ENCODE peak calls at places on chromosomes 5 and 9, in six cellular contexts. One of them, this sample, is unnamed.

GRCh38 chr9:14326264-14326826 is 12.4 kb upstream of the NFIB start:
- DNase-seq in heart right ventricle: no peak
- DNase-seq in stomach: no peak
- DNase-seq in small intestine: no peak
- DNase-seq in prostate gland: peak; percentile 75
- DNase-seq in HCT116: no peak
- DNase-seq in this sample: no peak

GRCh38 chr5:82332889-82333619 is 54.9 kb upstream of the RPS23 start:
- DNase-seq in heart right ventricle: no peak
- DNase-seq in stomach: no peak
- DNase-seq in small intestine: no peak
- DNase-seq in prostate gland: no peak
- DNase-seq in HCT116: no peak
- DNase-seq in this sample: no peak

GRCh38 chr9:131781069-131781468 is 41.2 kb upstream of the RAPGEF1 start:
- DNase-seq in heart right ventricle: no peak
- DNase-seq in stomach: no peak
- DNase-seq in small intestine: no peak
- DNase-seq in prostate gland: no peak
- DNase-seq in HCT116: no peak
- DNase-seq in this sample: no peak

GRCh38 chr5:53357439-53357838 is 123.0 kb upstream of the FST start:
- DNase-seq in heart right ventricle: no peak
- DNase-seq in stomach: no peak
- DNase-seq in small intestine: no peak
- DNase-seq in prostate gland: no peak
- DNase-seq in HCT116: no peak
- DNase-seq in this sample: no peak

GRCh38 chr5:83956386-83956785 is 235.7 kb upstream of the HAPLN1 start:
- DNase-seq in heart right ventricle: no peak
- DNase-seq in stomach: no peak
- DNase-seq in small intestine: no peak
- DNase-seq in prostate gland: no peak
- DNase-seq in HCT116: no peak
- DNase-seq in this sample: no peak

GRCh38 chr9:117184173-117184572 is 230.7 kb downstream of the ASTN2 start:
- DNase-seq in heart right ventricle: no peak
- DNase-seq in stomach: no peak
- DNase-seq in small intestine: no peak
- DNase-seq in prostate gland: no peak
- DNase-seq in HCT116: no peak
- DNase-seq in this sample: no peak

GRCh38 chr9:126108240-126108639 is 218.4 kb upstream of the MVB12B start:
- DNase-seq in heart right ventricle: no peak
- DNase-seq in stomach: no peak
- DNase-seq in small intestine: no peak
- DNase-seq in prostate gland: no peak
- DNase-seq in HCT116: no peak
- DNase-seq in this sample: no peak

GRCh38 chr5:180344393-180344999 is 8.6 kb downstream of the GFPT2 start:
- DNase-seq in heart right ventricle: no peak
- DNase-seq in stomach: no peak
- DNase-seq in small intestine: no peak
- DNase-seq in prostate gland: no peak
- DNase-seq in HCT116: no peak
- DNase-seq in this sample: no peak

GRCh38 chr5:157592594-157592993 is 17.0 kb upstream of the ADAM19 start:
- DNase-seq in heart right ventricle: no peak
- DNase-seq in stomach: no peak
- DNase-seq in small intestine: no peak
- DNase-seq in prostate gland: no peak
- DNase-seq in HCT116: no peak
- DNase-seq in this sample: no peak

GRCh38 chr5:91151947-91152346 is 231.2 kb downstream of the ARRDC3 start:
- DNase-seq in heart right ventricle: peak; percentile 55
- DNase-seq in stomach: peak; percentile 52
- DNase-seq in small intestine: no peak
- DNase-seq in prostate gland: peak; percentile 74
- DNase-seq in HCT116: no peak
- DNase-seq in this sample: no peak

GRCh38 chr9:134487066-134487710 is 154.4 kb upstream of the COL5A1 start:
- DNase-seq in heart right ventricle: peak; percentile 1
- DNase-seq in stomach: no peak
- DNase-seq in small intestine: no peak
- DNase-seq in prostate gland: no peak
- DNase-seq in HCT116: no peak
- DNase-seq in this sample: no peak

GRCh38 chr5:138544171-138545134 is 1.4 kb upstream of the ETF1 start:
- DNase-seq in heart right ventricle: no peak
- DNase-seq in stomach: no peak
- DNase-seq in small intestine: peak; percentile 25
- DNase-seq in prostate gland: no peak
- DNase-seq in HCT116: no peak
- DNase-seq in this sample: no peak

GRCh38 chr5:59500014-59500413 is 393.5 kb downstream of the PDE4D start:
- DNase-seq in heart right ventricle: no peak
- DNase-seq in stomach: no peak
- DNase-seq in small intestine: no peak
- DNase-seq in prostate gland: no peak
- DNase-seq in HCT116: no peak
- DNase-seq in this sample: no peak

GRCh38 chr9:136654820-136655219 is 7.9 kb upstream of the EGFL7 start:
- DNase-seq in heart right ventricle: peak; percentile 9
- DNase-seq in stomach: no peak
- DNase-seq in small intestine: no peak
- DNase-seq in prostate gland: no peak
- DNase-seq in HCT116: no peak
- DNase-seq in this sample: no peak

GRCh38 chr5:73464016-73464745 is 15.6 kb upstream of the FOXD1 start:
- DNase-seq in heart right ventricle: peak; percentile 37
- DNase-seq in stomach: no peak
- DNase-seq in small intestine: no peak
- DNase-seq in prostate gland: no peak
- DNase-seq in HCT116: no peak
- DNase-seq in this sample: no peak

GRCh38 chr5:133063965-133064364 is 12.2 kb downstream of the HSPA4 start:
- DNase-seq in heart right ventricle: no peak
- DNase-seq in stomach: no peak
- DNase-seq in small intestine: peak; percentile 56
- DNase-seq in prostate gland: no peak
- DNase-seq in HCT116: no peak
- DNase-seq in this sample: no peak

GRCh38 chr5:67166460-67166871 is 30.1 kb downstream of the CD180 start:
- DNase-seq in heart right ventricle: peak; percentile 50
- DNase-seq in stomach: peak; percentile 63
- DNase-seq in small intestine: peak; percentile 47
- DNase-seq in prostate gland: no peak
- DNase-seq in HCT116: peak; percentile 7
- DNase-seq in this sample: no peak

GRCh38 chr5:60332244-60333018 is 367.5 kb downstream of the DEPDC1B start:
- DNase-seq in heart right ventricle: no peak
- DNase-seq in stomach: no peak
- DNase-seq in small intestine: no peak
- DNase-seq in prostate gland: no peak
- DNase-seq in HCT116: no peak
- DNase-seq in this sample: no peak

GRCh38 chr5:60446917-60447316 is 253.0 kb downstream of the DEPDC1B start:
- DNase-seq in heart right ventricle: no peak
- DNase-seq in stomach: no peak
- DNase-seq in small intestine: no peak
- DNase-seq in prostate gland: no peak
- DNase-seq in HCT116: no peak
- DNase-seq in this sample: no peak

GRCh38 chr9:110440161-110440560 is 102.5 kb upstream of the TXNDC8 start:
- DNase-seq in heart right ventricle: no peak
- DNase-seq in stomach: no peak
- DNase-seq in small intestine: no peak
- DNase-seq in prostate gland: no peak
- DNase-seq in HCT116: no peak
- DNase-seq in this sample: no peak

GRCh38 chr5:32942225-32942989 is 231.3 kb downstream of the NPR3 start:
- DNase-seq in heart right ventricle: no peak
- DNase-seq in stomach: no peak
- DNase-seq in small intestine: peak; percentile 0
- DNase-seq in prostate gland: no peak
- DNase-seq in HCT116: peak; percentile 55
- DNase-seq in this sample: no peak

GRCh38 chr5:144414232-144414631 is 243.6 kb downstream of the KCTD16 start:
- DNase-seq in heart right ventricle: no peak
- DNase-seq in stomach: no peak
- DNase-seq in small intestine: no peak
- DNase-seq in prostate gland: no peak
- DNase-seq in HCT116: no peak
- DNase-seq in this sample: no peak

GRCh38 chr5:73280386-73280785 is 107.4 kb downstream of the TMEM174 start:
- DNase-seq in heart right ventricle: no peak
- DNase-seq in stomach: no peak
- DNase-seq in small intestine: no peak
- DNase-seq in prostate gland: peak; percentile 23
- DNase-seq in HCT116: no peak
- DNase-seq in this sample: no peak

GRCh38 chr9:34240021-34240420 is 61.2 kb downstream of the UBAP1 start:
- DNase-seq in heart right ventricle: no peak
- DNase-seq in stomach: no peak
- DNase-seq in small intestine: no peak
- DNase-seq in prostate gland: no peak
- DNase-seq in HCT116: no peak
- DNase-seq in this sample: no peak

GRCh38 chr5:52702877-52703276 is 84.8 kb upstream of the ITGA1 start:
- DNase-seq in heart right ventricle: no peak
- DNase-seq in stomach: no peak
- DNase-seq in small intestine: no peak
- DNase-seq in prostate gland: no peak
- DNase-seq in HCT116: no peak
- DNase-seq in this sample: no peak

GRCh38 chr9:89247431-89248370 is 63.3 kb upstream of the CKS2 start:
- DNase-seq in heart right ventricle: no peak
- DNase-seq in stomach: no peak
- DNase-seq in small intestine: peak; percentile 17
- DNase-seq in prostate gland: no peak
- DNase-seq in HCT116: no peak
- DNase-seq in this sample: no peak

DNA sequence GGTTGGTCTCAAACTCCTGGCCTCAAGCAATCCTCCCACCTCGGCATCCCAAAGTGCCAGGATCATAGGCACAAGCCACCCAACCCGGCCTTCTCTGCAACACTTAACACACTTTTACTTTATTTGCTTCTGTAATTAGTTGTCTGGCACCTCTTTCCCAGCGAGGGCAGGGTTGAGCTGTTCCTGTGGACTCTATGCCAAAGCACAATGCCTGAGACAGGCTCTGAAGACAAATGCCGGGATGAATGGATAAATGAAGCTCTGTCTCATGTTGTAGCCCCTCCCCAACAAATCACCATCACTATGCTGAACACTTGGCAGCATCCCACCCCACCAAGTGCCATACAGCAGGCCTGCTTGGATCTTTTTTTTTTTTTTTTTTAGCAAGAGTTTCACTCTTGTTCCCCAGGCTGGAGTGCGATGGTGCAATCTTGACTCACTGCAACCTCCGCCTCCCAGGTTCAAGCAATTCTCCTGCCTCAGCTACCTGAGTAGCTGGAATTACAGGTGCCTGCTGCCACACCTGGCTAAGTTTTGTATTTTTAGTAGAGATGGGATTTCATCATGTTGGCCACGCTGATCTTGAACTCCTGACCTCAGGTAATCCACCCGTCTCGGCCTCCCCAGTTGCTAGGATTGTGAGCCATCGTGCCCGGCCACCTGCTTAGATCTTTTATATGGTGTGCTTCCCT is 21.3 kb downstream of the GPX3 start:
- DNase-seq in heart right ventricle: no peak
- DNase-seq in stomach: no peak
- DNase-seq in small intestine: no peak
- DNase-seq in prostate gland: no peak
- DNase-seq in HCT116: no peak
- DNase-seq in this sample: no peak
- H3K27ac ChIP-seq in heart right ventricle: no peak overlapping the region
- H3K27ac ChIP-seq in stomach: no peak overlapping the region
- H3K27ac ChIP-seq in small intestine: no peak overlapping the region
- H3K27ac ChIP-seq in prostate gland: no peak overlapping the region
- H3K27ac ChIP-seq in HCT116: no peak overlapping the region
- H3K27ac ChIP-seq in this sample: no peak overlapping the region

DNA sequence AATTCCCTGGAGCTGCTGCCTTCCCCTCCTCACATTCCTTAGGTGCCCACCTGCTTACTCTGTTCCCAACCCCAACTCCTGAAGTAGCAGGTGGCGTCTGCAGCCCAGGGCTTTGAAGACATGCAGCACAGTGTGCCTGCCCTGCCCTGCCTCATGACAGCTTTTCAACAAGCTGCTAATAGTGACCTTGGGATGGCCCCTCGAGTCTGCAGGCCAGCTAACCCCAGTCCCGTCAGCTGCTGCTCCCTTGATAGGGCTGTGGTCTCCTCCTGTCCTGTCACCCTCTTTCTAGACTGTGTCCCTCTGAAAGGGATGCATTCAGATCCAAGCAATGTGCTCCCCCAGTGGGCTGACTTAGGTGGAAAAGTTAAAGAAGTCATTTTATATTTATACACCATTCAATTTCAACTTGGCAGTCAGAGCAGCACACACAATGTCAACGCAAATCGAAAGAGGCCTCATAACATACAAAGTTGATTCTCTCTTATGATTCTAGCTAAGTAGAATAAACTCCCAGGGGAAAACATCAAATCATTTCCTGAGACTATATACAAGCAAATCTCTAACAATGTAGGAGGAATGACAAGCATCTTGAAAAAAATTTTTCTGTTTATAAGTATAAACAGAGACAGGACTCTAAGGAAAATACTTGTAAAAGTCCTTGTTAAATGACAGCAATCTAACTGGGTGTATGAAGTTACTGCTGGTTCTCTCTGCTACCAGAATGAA is 37.9 kb downstream of the ADRB2 start:
- DNase-seq in heart right ventricle: peak; percentile 35
- DNase-seq in stomach: no peak
- DNase-seq in small intestine: no peak
- DNase-seq in prostate gland: no peak
- DNase-seq in HCT116: no peak
- DNase-seq in this sample: no peak
- H3K27ac ChIP-seq in heart right ventricle: peak overlapping the region; percentile 81
- H3K27ac ChIP-seq in stomach: no peak overlapping the region
- H3K27ac ChIP-seq in small intestine: no peak overlapping the region
- H3K27ac ChIP-seq in prostate gland: peak overlapping the region; percentile 57
- H3K27ac ChIP-seq in HCT116: no peak overlapping the region
- H3K27ac ChIP-seq in this sample: no peak overlapping the region

GRCh38 chr5:1294839-1295649 is at the start of gene TERT:
- DNase-seq in heart right ventricle: no peak
- DNase-seq in stomach: peak; percentile 57
- DNase-seq in small intestine: peak; percentile 14
- DNase-seq in prostate gland: no peak
- DNase-seq in HCT116: no peak
- DNase-seq in this sample: no peak
- H3K27ac ChIP-seq in heart right ventricle: no peak within 1 kb of the TSS
- H3K27ac ChIP-seq in stomach: no peak within 1 kb of the TSS
- H3K27ac ChIP-seq in small intestine: no peak within 1 kb of the TSS
- H3K27ac ChIP-seq in prostate gland: no peak within 1 kb of the TSS
- H3K27ac ChIP-seq in HCT116: no peak within 1 kb of the TSS
- H3K27ac ChIP-seq in this sample: no peak within 1 kb of the TSS

GRCh38 chr9:113148996-113149960 is 1.5 kb upstream of the SLC31A2 start:
- DNase-seq in heart right ventricle: no peak
- DNase-seq in stomach: no peak
- DNase-seq in small intestine: no peak
- DNase-seq in prostate gland: no peak
- DNase-seq in HCT116: no peak
- DNase-seq in this sample: no peak
- H3K27ac ChIP-seq in heart right ventricle: no peak overlapping the region
- H3K27ac ChIP-seq in stomach: no peak overlapping the region
- H3K27ac ChIP-seq in small intestine: no peak overlapping the region
- H3K27ac ChIP-seq in prostate gland: no peak overlapping the region
- H3K27ac ChIP-seq in HCT116: no peak overlapping the region
- H3K27ac ChIP-seq in this sample: no peak overlapping the region

This sample was measured in caudate nucleus.